ENCODE peak calls at places on chromosomes 4 and X, in four cellular contexts. T, U, X and G are unnamed samples.

GRCh38 chrX:111822191-111822590 is 53.8 kb upstream of the TRPC5OS start:
- DNase-seq in U (no peak), T (no peak), X (no peak), G (no peak)

GRCh38 chr4:7513731-7514130 is 79.0 kb upstream of the PSAPL1 start:
- DNase-seq in U (no peak), T (no peak), X (no peak), G (no peak)

GRCh38 chr4:7637139-7637538 is 202.4 kb upstream of the PSAPL1 start:
- DNase-seq in X (peak; percentile 41), T (no peak), U (no peak), G (no peak)

GRCh38 chr4:39458505-39459300 is at the start of the genes LIAS and RPL9:
- DNase-seq in T (peak; percentile 97), X (peak; percentile 96), U (peak; percentile 93), G (peak; percentile 97)

GRCh38 chr4:74056114-74056857 is 17.8 kb upstream of the CXCL3 start:
- DNase-seq in X (no peak), U (no peak), T (peak; percentile 67), G (no peak)

GRCh38 chr4:7112656-7113055 is 44.8 kb upstream of the GRPEL1 start:
- DNase-seq in X (no peak), U (no peak), T (no peak), G (no peak)

GRCh38 chr4:5711479-5712184 is 631 bp downstream of the EVC start:
- DNase-seq in U (peak; percentile 66), T (no peak), X (no peak), G (peak; percentile 61)

GRCh38 chr4:156946508-156947197 is 24.9 kb downstream of the PDGFC start:
- DNase-seq in X (no peak), U (no peak), T (no peak), G (no peak)

GRCh38 chr4:148445071-148445902 is 3.1 kb upstream of the NR3C2 start:
- DNase-seq in X (peak; percentile 85), T (peak; percentile 32), U (peak; percentile 61), G (peak; percentile 73)

GRCh38 chr4:186260117-186260503 is 5.9 kb upstream of the F11 start:
- DNase-seq in U (no peak), X (no peak), T (no peak), G (no peak)

GRCh38 chr4:123390846-123391456 is 5.6 kb upstream of the SPRY1 start:
- DNase-seq in T (no peak), U (no peak), X (no peak), G (no peak)

GRCh38 chr4:89001647-89002518 is 55.1 kb downstream of the FAM13A start:
- DNase-seq in U (no peak), X (no peak), T (no peak), G (no peak)

GRCh38 chr4:184599492-184600135 is 49.6 kb downstream of the CASP3 start:
- DNase-seq in T (no peak), U (no peak), X (no peak), G (no peak)

GRCh38 chrX:19389217-19389616 is 45.5 kb downstream of the PDHA1 start:
- DNase-seq in U (no peak), X (no peak), T (no peak), G (no peak)

GRCh38 chr4:54322817-54323417 is 93.8 kb downstream of the PDGFRA start:
- DNase-seq in T (peak; percentile 64), X (no peak), U (peak; percentile 86), G (peak; percentile 79)

GRCh38 chrX:16528620-16529019 is 121.3 kb upstream of the S100G start:
- DNase-seq in X (no peak), U (no peak), T (no peak), G (no peak)

GRCh38 chrX:55450259-55450658 is 1.7 kb upstream of the MAGEH1 start:
- DNase-seq in U (no peak), X (no peak), T (peak; percentile 5), G (peak; percentile 27)

GRCh38 chr4:152516156-152516555 is 19.7 kb downstream of the FBXW7 start:
- DNase-seq in U (no peak), X (no peak), T (no peak), G (no peak)

GRCh38 chrX:68693481-68694410 is 46.3 kb downstream of the STARD8 start:
- DNase-seq in X (peak; percentile 90), T (peak; percentile 87), U (peak; percentile 43), G (peak; percentile 71)

GRCh38 chr4:86551387-86551786 is 42.7 kb upstream of the PTPN13 start:
- DNase-seq in U (no peak), T (no peak), X (no peak), G (no peak)

GRCh38 chr4:35151816-35152572 is 1092.3 kb downstream of the ARAP2 start:
- DNase-seq in X (no peak), U (peak; percentile 4), T (peak; percentile 10), G (peak; percentile 54)

GRCh38 chr4:85825937-85826678 is 351.2 kb downstream of the ARHGAP24 start:
- DNase-seq in X (no peak), U (no peak), T (no peak), G (no peak)

GRCh38 chr4:76589872-76590846 is 155.1 kb downstream of the SHROOM3 start:
- DNase-seq in U (no peak), T (no peak), X (peak; percentile 62), G (peak; percentile 25)

GRCh38 chr4:165112258-165113156 is at the start of gene TMEM192:
- DNase-seq in U (peak; percentile 97), X (peak; percentile 96), T (peak; percentile 97), G (peak; percentile 97)
- TF ChIP-seq CTCF in U (peak; percentile 47), X (no peak), T (peak; percentile 46), G (peak; percentile 12)

GRCh38 chr4:2963185-2964076 is at the start of the genes GRK4 and NOP14:
- DNase-seq in X (peak; percentile 99), T (peak; percentile 95), U (peak; percentile 99), G (peak; percentile 99)
- TF ChIP-seq CTCF in X (peak; percentile 19), T (peak; percentile 39), U (no peak), G (peak; percentile 38)

GRCh38 chrX:63050225-63050624 is 300.9 kb downstream of the SPIN4 start:
- DNase-seq in U (no peak), X (no peak), T (no peak), G (peak; percentile 11)
- TF ChIP-seq CTCF in U (no peak), X (no peak), T (no peak), G (no peak)

DNA sequence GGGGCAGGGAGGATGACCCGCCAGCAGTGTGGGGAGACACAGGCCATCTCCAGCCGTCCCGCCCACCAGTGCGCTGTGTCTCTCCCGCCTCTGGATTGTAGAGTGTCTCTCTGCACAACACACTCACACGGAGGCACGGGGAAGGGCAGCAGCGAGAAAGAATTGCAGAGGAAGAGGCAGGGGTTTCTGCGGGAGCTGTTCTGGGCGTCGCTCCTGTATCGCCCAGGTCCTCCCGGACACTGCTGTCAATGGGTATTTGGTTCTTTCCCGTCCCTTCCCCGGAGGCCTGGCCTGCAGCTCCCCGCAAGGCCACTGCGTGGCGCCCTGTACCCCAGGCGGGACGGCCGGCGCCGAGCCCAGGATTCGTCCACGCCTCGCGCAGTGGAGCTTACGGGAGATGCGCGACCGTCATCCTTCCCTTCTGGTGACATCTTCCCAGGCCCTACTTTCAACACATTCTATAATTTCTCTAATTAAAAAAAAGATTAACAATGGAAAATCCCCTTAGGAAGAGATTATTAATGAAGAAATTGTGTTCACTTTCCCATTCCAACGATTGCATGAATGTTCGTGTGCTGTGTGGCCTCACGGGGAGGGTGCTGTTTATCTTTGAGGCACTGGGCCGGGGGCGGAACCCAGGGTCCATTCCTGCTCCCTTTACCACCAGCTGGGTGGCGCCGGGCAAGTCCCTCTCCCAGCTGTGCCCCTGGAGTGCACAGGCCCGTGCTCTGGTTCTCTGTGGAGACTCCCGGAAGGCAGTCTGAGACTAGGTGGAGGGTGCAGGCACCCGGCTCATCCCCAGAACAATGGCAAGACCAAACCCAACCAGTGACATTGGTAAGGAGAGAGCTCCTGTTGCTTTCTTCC is 95.7 kb downstream of the CPZ start:
- DNase-seq in X (peak; percentile 57), T (peak; percentile 75), U (peak; percentile 47), G (peak; percentile 71)
- TF ChIP-seq CTCF in X (peak; percentile 41), T (peak; percentile 80), U (peak; percentile 47), G (peak; percentile 67)

GRCh38 chrX:118329179-118329578 is 16.7 kb upstream of the WDR44 start:
- DNase-seq in T (peak; percentile 60), U (no peak), X (no peak), G (no peak)

GRCh38 chrX:118324588-118324987 is 21.3 kb upstream of the WDR44 start:
- DNase-seq in U (no peak), X (no peak), T (no peak), G (no peak)

DNA sequence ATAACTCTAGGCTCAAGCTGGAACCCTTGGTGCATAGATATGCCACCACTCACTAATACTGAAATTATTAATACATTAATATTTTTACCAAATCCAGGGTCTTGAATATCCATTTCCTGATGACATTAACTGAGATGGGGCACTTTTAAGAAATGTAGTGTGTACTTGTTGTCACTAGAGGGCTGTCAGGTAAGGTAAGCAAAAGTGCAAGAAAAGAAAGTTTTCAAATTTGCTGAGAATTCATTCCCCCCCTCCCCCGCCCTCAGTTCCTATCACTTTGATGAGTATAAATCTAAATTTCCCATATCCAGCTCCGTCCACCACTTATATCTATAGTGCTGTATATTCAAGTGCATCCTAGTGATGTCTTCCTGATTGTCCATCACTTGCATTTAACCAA is 20.5 kb upstream of the WDR44 start:
- DNase-seq in U (peak; percentile 10), X (no peak), T (peak; percentile 25), G (no peak)
- TF ChIP-seq CTCF in U (no peak), X (peak; percentile 17), T (peak; percentile 20), G (no peak)

DNA sequence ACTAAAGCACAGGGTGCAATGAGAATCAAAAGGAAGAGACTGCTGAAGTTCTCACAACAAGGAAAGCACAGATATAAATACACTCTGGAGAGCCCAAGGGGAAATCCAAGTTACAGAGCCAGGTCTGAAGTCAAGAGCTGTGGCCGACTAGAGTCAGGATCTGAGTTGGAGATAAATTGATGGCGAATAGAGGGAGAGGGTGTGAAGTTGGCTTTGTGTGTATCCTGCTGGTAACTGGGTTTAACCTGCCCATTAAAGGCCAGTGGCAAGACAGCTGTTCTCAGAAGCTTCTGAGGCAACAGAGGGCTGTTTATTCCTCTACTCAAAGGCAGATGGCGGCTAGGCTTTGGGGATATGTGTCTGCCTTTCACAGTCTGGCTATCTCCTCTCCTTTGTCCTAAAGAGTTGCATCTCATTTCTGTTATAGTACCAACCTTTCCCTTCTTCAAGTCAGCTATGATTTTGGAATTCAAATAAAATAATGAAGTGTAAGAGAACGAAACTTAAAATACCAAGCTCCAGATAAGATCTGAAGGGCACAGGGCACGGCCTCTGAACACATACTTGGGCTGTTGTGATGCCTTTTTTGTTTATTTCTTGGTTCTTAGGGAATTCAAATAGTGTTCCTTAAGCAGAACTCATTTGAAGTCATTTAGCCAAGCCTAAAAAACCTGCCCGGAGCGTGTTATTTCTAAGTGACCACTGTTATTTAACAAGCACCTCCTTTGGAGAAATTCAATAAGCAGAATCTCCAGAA is 142.1 kb downstream of the APBB2 start:
- DNase-seq in X (no peak), U (no peak), T (no peak), G (no peak)
- TF ChIP-seq CTCF in X (no peak), U (no peak), T (no peak), G (no peak)

DNA sequence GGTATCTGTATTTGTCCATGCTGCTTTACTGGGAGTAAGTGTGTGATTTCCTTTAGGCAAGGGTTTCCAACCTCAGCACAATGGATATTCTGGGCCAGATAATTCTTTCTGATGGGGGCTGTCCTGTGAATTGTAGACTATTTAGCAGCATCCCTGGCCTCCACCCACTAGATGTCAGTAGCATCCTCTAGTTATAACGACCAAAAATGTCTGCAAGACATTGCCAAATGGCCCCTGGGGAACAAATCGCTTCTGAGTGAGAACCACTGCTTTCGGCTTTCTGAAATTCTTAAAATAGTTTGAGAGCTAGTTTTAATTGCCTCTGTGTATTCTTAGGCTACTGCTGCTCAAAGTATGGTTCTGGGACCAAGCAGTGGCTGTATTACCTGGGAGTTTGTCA is 81.2 kb upstream of the GPM6B start:
- DNase-seq in T (peak; percentile 10), U (peak; percentile 33), X (no peak), G (peak; percentile 48)
- TF ChIP-seq CTCF in T (peak; percentile 24), U (peak; percentile 18), X (no peak), G (peak; percentile 15)